ENCODE peak calls at places on chromosomes 6 and 20, in five cellular contexts. G, D, B, R and S are unnamed samples.

GRCh38 chr20:45515147-45515913 is at the start of gene SPINT3:
- DNase-seq in R (no peak), G (no peak), B (no peak), D (no peak), S (no peak)

GRCh38 chr6:34657307-34657978 is 39.1 kb downstream of the ILRUN start:
- DNase-seq in G (no peak), D (no peak), B (no peak), R (peak; percentile 68), S (peak; percentile 55)

GRCh38 chr6:17469006-17469972 is 75.9 kb downstream of the CAP2 start:
- DNase-seq in B (no peak), G (no peak), R (no peak), D (no peak), S (no peak)

GRCh38 chr6:111789593-111789992 is 83.7 kb downstream of the FYN start:
- DNase-seq in B (no peak), R (no peak), G (no peak), D (no peak), S (no peak)

GRCh38 chr6:78850621-78851020 is 16.7 kb upstream of the IRAK1BP1 start:
- DNase-seq in R (no peak), G (no peak), B (no peak), D (no peak), S (no peak)

GRCh38 chr6:135128268-135128914 is 52.7 kb upstream of the MYB start:
- DNase-seq in R (no peak), G (peak; percentile 55), D (peak; percentile 19), B (no peak), S (no peak)

GRCh38 chr6:118320652-118321051 is 227.4 kb upstream of the PLN start:
- DNase-seq in G (no peak), D (no peak), R (peak; percentile 28), B (no peak), S (no peak)

GRCh38 chr6:108561742-108562502 is 1.2 kb downstream of the FOXO3 start:
- DNase-seq in D (no peak), B (no peak), R (no peak), G (peak; percentile 29), S (no peak)

GRCh38 chr6:2258112-2258511 is 12.7 kb upstream of the GMDS start:
- DNase-seq in B (no peak), G (no peak), D (no peak), R (no peak), S (no peak)

GRCh38 chr6:106247293-106247692 is 78.3 kb downstream of the ATG5 start:
- DNase-seq in R (no peak), G (no peak), B (no peak), D (no peak), S (no peak)

GRCh38 chr20:35600176-35600995 is 15.2 kb upstream of the SPAG4 start:
- DNase-seq in B (no peak), G (no peak), D (no peak), R (no peak), S (no peak)

GRCh38 chr20:18739785-18740184 is 73.8 kb upstream of the SCP2D1 start:
- DNase-seq in D (no peak), R (no peak), B (no peak), G (no peak), S (no peak)

GRCh38 chr6:15897063-15897934 is 231.6 kb upstream of the MYLIP start:
- DNase-seq in B (no peak), G (no peak), D (no peak), R (no peak), S (no peak)

GRCh38 chr20:24063100-24063499 is 74.5 kb upstream of the GGTLC1 start:
- DNase-seq in R (no peak), G (no peak), D (no peak), B (no peak), S (no peak)

GRCh38 chr6:157707576-157707975 is 115.5 kb upstream of the SNX9 start:
- DNase-seq in R (no peak), B (no peak), G (no peak), D (no peak), S (no peak)

GRCh38 chr6:46246081-46246480 is 75.3 kb upstream of the ENPP5 start:
- DNase-seq in D (no peak), G (no peak), B (no peak), R (no peak), S (no peak)

GRCh38 chr6:16102208-16102607 is 26.7 kb upstream of the MYLIP start:
- DNase-seq in R (no peak), B (no peak), D (no peak), G (no peak), S (no peak)